ENCODE peak calls at places on chromosomes 1 and 21, in six cellular contexts. U, Z, G, L, S and R are unnamed samples.

GRCh38 chr1:230157409-230158390 is 90.7 kb downstream of the GALNT2 start:
- DNase-seq in U (no peak), G (no peak), S (peak; percentile 18), Z (peak; percentile 88), L (no peak), R (peak; percentile 45)

GRCh38 chr1:198124665-198125064 is 32.1 kb upstream of the NEK7 start:
- DNase-seq in L (no peak), Z (no peak), G (no peak), U (no peak), S (no peak), R (no peak)

GRCh38 chr1:74935446-74935845 is 198.7 kb upstream of the LHX8 start:
- DNase-seq in Z (no peak), G (no peak), S (no peak), L (no peak), U (no peak), R (no peak)

GRCh38 chr21:43938751-43939442 is 73.2 kb upstream of the TRAPPC10 start:
- DNase-seq in Z (peak; percentile 81), S (peak; percentile 51), L (peak; percentile 73), U (peak; percentile 27), G (peak; percentile 84), R (peak; percentile 81)

GRCh38 chr1:28246427-28246832 is 10.5 kb downstream of the ATP5IF1 start:
- DNase-seq in S (no peak), Z (peak; percentile 78), L (peak; percentile 92), G (no peak), U (no peak), R (peak; percentile 57)

GRCh38 chr1:156379420-156380165 is 10.6 kb downstream of the RHBG start:
- DNase-seq in G (no peak), U (no peak), L (no peak), Z (no peak), S (no peak), R (no peak)

GRCh38 chr1:29410476-29410875 is 174.2 kb downstream of the PTPRU start:
- DNase-seq in U (no peak), S (no peak), Z (no peak), L (peak; percentile 49), G (no peak), R (no peak)

GRCh38 chr1:25952851-25953401 is 44.9 kb downstream of the PAFAH2 start:
- DNase-seq in L (no peak), U (no peak), G (peak; percentile 62), S (peak; percentile 5), Z (no peak), R (peak; percentile 16)

GRCh38 chr1:220895412-220895946 is 16.2 kb downstream of the HLX start:
- DNase-seq in U (no peak), S (no peak), G (no peak), Z (no peak), L (no peak), R (no peak)

GRCh38 chr1:46489638-46490602 is at the start of gene DMBX1:
- DNase-seq in G (no peak), Z (no peak), S (no peak), L (peak; percentile 48), U (peak; percentile 38), R (no peak)

GRCh38 chr21:41536076-41536826 is 28.3 kb upstream of the TMPRSS2 start:
- DNase-seq in L (peak; percentile 58), Z (no peak), G (no peak), S (no peak), U (no peak), R (no peak)

GRCh38 chr1:156433602-156434001 is 64.6 kb downstream of the RHBG start:
- DNase-seq in L (no peak), U (no peak), S (no peak), Z (no peak), G (no peak), R (no peak)

GRCh38 chr1:39988618-39989343 is 33.8 kb downstream of the MFSD2A start:
- DNase-seq in U (no peak), S (no peak), G (no peak), Z (no peak), L (peak; percentile 96), R (peak; percentile 34)

GRCh38 chr1:46451948-46452930 is 37.4 kb upstream of the DMBX1 start:
- DNase-seq in Z (no peak), S (no peak), G (no peak), L (no peak), U (no peak), R (no peak)

GRCh38 chr1:92883297-92883696 is 51.5 kb downstream of the RPL5 start:
- DNase-seq in U (no peak), Z (no peak), S (no peak), G (no peak), L (no peak), R (no peak)

GRCh38 chr1:25046194-25046532 is 116.1 kb upstream of the RUNX3 start:
- DNase-seq in Z (no peak), L (no peak), S (no peak), G (no peak), U (no peak), R (no peak)

GRCh38 chr1:226344441-226345120 is 35.6 kb upstream of the LIN9 start:
- DNase-seq in G (no peak), S (no peak), Z (no peak), U (no peak), L (no peak), R (no peak)

GRCh38 chr1:85134583-85135455 is 66.0 kb downstream of the SYDE2 start:
- DNase-seq in S (peak; percentile 18), L (peak; percentile 78), U (no peak), Z (peak; percentile 20), G (no peak), R (peak; percentile 86)

GRCh38 chr1:246569248-246570238 is 3.3 kb downstream of the CNST start:
- DNase-seq in Z (no peak), U (no peak), G (no peak), L (peak; percentile 81), S (no peak), R (no peak)

GRCh38 chr1:1629430-1630190 is 2.4 kb upstream of the MMP23B start:
- DNase-seq in Z (no peak), S (no peak), U (no peak), G (no peak), L (no peak), R (no peak)

GRCh38 chr1:155131285-155131684 is 3.6 kb downstream of the EFNA1 start:
- DNase-seq in S (no peak), L (no peak), G (peak; percentile 58), Z (no peak), U (no peak), R (no peak)

GRCh38 chr1:37884145-37884544 is 24.8 kb upstream of the MTF1 start:
- DNase-seq in L (no peak), G (no peak), U (no peak), Z (no peak), S (no peak), R (no peak)

GRCh38 chr1:17923684-17924083 is 168.6 kb downstream of the ACTL8 start:
- DNase-seq in L (no peak), S (no peak), G (no peak), Z (no peak), U (no peak), R (no peak)

DNA sequence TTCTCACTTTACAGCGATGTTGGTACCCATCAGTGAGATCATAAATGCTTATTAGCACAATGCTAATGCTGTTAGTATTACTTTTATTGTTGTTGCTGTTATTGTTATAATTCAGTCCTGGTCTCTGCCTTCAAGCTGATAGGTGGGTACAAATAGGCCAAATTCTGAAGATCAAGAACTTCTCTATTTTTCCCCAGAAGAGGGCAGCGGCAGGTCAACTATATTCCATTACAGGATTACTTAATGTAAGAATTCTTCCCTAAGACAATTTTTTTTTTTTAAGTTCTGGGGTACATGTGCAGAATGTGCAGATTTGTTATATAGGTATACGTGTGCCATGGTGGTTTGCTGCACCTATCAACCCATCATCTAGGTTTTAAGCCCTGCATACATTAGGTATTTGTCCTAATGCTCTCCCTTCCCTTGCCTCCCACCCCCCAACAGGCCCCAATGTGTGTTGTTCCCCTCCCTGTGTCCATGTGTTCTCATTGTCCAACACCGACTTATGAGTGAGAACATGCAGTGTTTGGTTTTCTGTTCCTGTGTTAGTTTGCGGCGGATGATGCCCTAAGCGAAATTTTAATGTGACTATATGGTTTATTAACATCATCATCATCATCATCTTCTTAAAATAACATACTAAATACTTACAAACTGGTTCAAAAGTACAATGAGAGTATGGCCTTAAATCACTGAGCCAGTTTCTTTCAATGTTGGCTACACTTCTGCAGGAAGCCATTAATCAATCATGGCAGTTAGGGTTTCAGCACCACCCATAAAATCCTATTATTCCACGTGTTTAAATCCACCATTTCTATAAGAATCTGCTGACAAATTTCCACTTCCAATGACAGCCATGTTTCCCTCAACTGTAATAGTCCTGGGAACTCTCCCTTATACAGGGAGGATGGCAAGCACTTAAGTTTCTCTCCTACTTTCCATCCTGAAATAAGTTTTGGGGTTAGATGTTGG is 19.2 kb downstream of the SLC19A2 start:
- DNase-seq in Z (peak; percentile 24), L (peak; percentile 58), S (peak; percentile 61), G (no peak), U (peak; percentile 27), R (peak; percentile 70)
- TF ChIP-seq CTCF in Z (peak; percentile 43), L (peak; percentile 39), S (peak; percentile 41), G (peak; percentile 53), U (peak; percentile 8), R (peak; percentile 49)

GRCh38 chr1:7128293-7128692 is 343.0 kb downstream of the CAMTA1 start:
- DNase-seq in U (no peak), G (no peak), L (no peak), S (no peak), Z (no peak), R (no peak)
- H3K4me3 ChIP-seq in U (no peak overlapping the region), G (no peak overlapping the region), L (no peak overlapping the region), S (no peak overlapping the region), Z (no peak overlapping the region), R (no peak overlapping the region)

GRCh38 chr21:25871566-25871965 is 136.8 kb downstream of the GABPA start:
- DNase-seq in S (no peak), L (peak; percentile 33), G (no peak), U (no peak), Z (no peak), R (no peak)
- TF ChIP-seq CTCF in S (peak; percentile 23), L (peak; percentile 19), G (no peak), U (peak; percentile 35), Z (peak; percentile 13), R (peak; percentile 26)

GRCh38 chr1:222127096-222127495 is 385.2 kb upstream of the DUSP10 start:
- DNase-seq in U (no peak), L (no peak), S (no peak), Z (no peak), G (no peak), R (no peak)

GRCh38 chr1:222124602-222125001 is 382.7 kb upstream of the DUSP10 start:
- DNase-seq in U (no peak), Z (no peak), L (peak; percentile 28), S (no peak), G (no peak), R (no peak)

GRCh38 chr1:222126052-222126451 is 384.2 kb upstream of the DUSP10 start:
- DNase-seq in S (no peak), Z (no peak), G (no peak), U (no peak), L (no peak), R (no peak)

GRCh38 chr1:222129041-222129440 is 387.2 kb upstream of the DUSP10 start:
- DNase-seq in L (no peak), Z (no peak), G (no peak), S (no peak), U (no peak), R (no peak)

DNA sequence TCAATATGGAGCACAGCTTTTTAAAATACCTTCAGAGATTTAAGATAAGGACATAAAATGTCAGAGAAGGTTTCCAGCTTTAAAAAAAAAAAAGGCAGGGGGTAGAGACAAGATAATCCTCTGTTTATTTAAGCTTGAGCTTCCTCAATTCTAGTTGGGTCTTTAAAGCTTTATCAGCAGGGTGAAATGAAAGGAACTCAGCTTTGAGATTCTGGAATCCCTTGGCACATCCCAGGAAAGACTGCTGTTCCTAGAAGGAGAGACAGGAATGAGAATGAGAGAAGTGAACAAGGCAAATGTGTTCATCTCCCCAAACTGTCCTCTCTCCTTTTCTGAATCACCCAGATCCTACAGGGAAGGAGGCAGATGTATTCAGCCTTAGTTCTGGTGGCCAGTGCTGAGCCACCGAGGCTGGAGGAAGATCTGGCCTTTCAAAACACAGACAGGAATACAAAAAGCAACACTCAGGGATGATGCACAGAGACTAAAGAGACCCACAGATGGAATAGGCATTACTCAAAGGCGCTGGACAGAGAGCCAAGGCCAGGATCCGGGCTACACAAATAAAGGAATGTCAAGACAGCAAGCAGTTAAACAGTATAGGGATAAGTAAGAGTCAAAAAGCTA is 385.8 kb upstream of the DUSP10 start:
- DNase-seq in U (no peak), S (no peak), Z (no peak), G (no peak), L (no peak), R (no peak)
- H3K4me3 ChIP-seq in U (no peak overlapping the region), S (no peak overlapping the region), Z (no peak overlapping the region), G (no peak overlapping the region), L (no peak overlapping the region), R (no peak overlapping the region)